ENCODE peak calls at places on chromosomes 1 and 21, in five cellular contexts. U, H, A, D and Z are unnamed samples.

GRCh38 chr1:154819628-154820590 is 50.2 kb downstream of the KCNN3 start:
- DNase-seq in U (no peak), H (peak), A (peak), D (peak), Z (no peak)

GRCh38 chr1:43933386-43934278 is at the start of gene ARTN:
- DNase-seq in U (no peak), H (no peak), A (no peak), D (peak), Z (no peak)

GRCh38 chr1:54483875-54484437 is 64.1 kb upstream of the ACOT11 start:
- DNase-seq in U (no peak), H (no peak), A (no peak), D (no peak), Z (no peak)

GRCh38 chr1:32761253-32761877 is 55.8 kb downstream of the YARS1 start:
- DNase-seq in U (peak), H (peak), A (peak), D (no peak), Z (peak)

GRCh38 chr1:206725053-206725963 is 40.6 kb downstream of the MAPKAPK2 start:
- DNase-seq in U (no peak), H (peak), A (peak), D (peak), Z (no peak)

GRCh38 chr1:201732351-201732750 is 96.6 kb upstream of the IPO9 start:
- DNase-seq in U (no peak), H (peak), A (peak), D (peak), Z (no peak)

GRCh38 chr1:203057831-203058673 is 27.8 kb downstream of the MYOG start:
- DNase-seq in U (no peak), H (peak), A (no peak), D (no peak), Z (peak)

GRCh38 chr1:169105434-169106094 is 926 bp upstream of the ATP1B1 start:
- DNase-seq in U (no peak), H (no peak), A (no peak), D (peak), Z (no peak)

GRCh38 chr1:100188617-100189016 is 10.6 kb upstream of the LRRC39 start:
- DNase-seq in U (no peak), H (peak), A (peak), D (no peak), Z (peak)

GRCh38 chr21:41589131-41589530 is 81.2 kb upstream of the TMPRSS2 start:
- DNase-seq in U (no peak), H (no peak), A (no peak), D (no peak), Z (no peak)

GRCh38 chr1:239732770-239733169 is 346.4 kb downstream of the CHRM3 start:
- DNase-seq in U (no peak), H (no peak), A (no peak), D (no peak), Z (no peak)

GRCh38 chr1:5906966-5907365 is 85.3 kb downstream of the NPHP4 start:
- DNase-seq in U (no peak), H (no peak), A (no peak), D (no peak), Z (no peak)

GRCh38 chr1:6009120-6010040 is 17.2 kb upstream of the NPHP4 start:
- DNase-seq in U (no peak), H (no peak), A (no peak), D (no peak), Z (no peak)

GRCh38 chr1:182507685-182508084 is 57.7 kb downstream of the RGSL1 start:
- DNase-seq in U (no peak), H (peak), A (peak), D (peak), Z (no peak)

GRCh38 chr1:14774988-14775387 is 176.5 kb downstream of the KAZN start:
- DNase-seq in U (no peak), H (no peak), A (no peak), D (no peak), Z (no peak)

GRCh38 chr1:31348449-31348848 is 24.4 kb downstream of the FABP3 start:
- DNase-seq in U (no peak), H (no peak), A (no peak), D (no peak), Z (no peak)

GRCh38 chr1:229325401-229325800 is 17.4 kb downstream of the CCSAP start:
- DNase-seq in U (no peak), H (no peak), A (no peak), D (no peak), Z (no peak)

GRCh38 chr1:172885411-172885810 is 165.3 kb downstream of the TNFSF18 start:
- DNase-seq in U (no peak), H (peak), A (no peak), D (no peak), Z (no peak)

GRCh38 chr1:233790662-233791371 is 113.7 kb upstream of the SLC35F3 start:
- DNase-seq in U (peak), H (peak), A (peak), D (peak), Z (peak)

GRCh38 chr1:31815752-31816484 is at the start of gene SPOCD1:
- DNase-seq in U (peak), H (peak), A (peak), D (peak), Z (no peak)

GRCh38 chr1:212667223-212668139 is 32.2 kb downstream of the BATF3 start:
- DNase-seq in U (peak), H (peak), A (peak), D (no peak), Z (peak)

GRCh38 chr1:106755682-106756406 is 300.6 kb upstream of the PRMT6 start:
- DNase-seq in U (no peak), H (peak), A (peak), D (no peak), Z (peak)

GRCh38 chr1:100249155-100249536 is 488 bp downstream of the DBT start:
- DNase-seq in U (no peak), H (no peak), A (peak), D (peak), Z (no peak)

GRCh38 chr1:62286778-62287224 is 32.4 kb downstream of the KANK4 start:
- DNase-seq in U (no peak), H (no peak), A (no peak), D (peak), Z (no peak)

GRCh38 chr1:59146056-59146455 is 150.8 kb upstream of the FGGY start:
- DNase-seq in U (no peak), H (no peak), A (no peak), D (no peak), Z (no peak)

GRCh38 chr1:59143824-59144223 is 153.1 kb upstream of the FGGY start:
- DNase-seq in U (no peak), H (peak), A (peak), D (peak), Z (no peak)

GRCh38 chr1:59144959-59145358 is 151.9 kb upstream of the FGGY start:
- DNase-seq in U (no peak), H (no peak), A (no peak), D (no peak), Z (no peak)

GRCh38 chr1:59149435-59149834 is 147.5 kb upstream of the FGGY start:
- DNase-seq in U (no peak), H (no peak), A (no peak), D (no peak), Z (no peak)

GRCh38 chr1:59146651-59147358 is 150.1 kb upstream of the FGGY start:
- DNase-seq in U (peak), H (peak), A (peak), D (peak), Z (no peak)
- H3K4me3 ChIP-seq in U (peak), H (peak), A (peak), D (peak), Z (peak)

DNA sequence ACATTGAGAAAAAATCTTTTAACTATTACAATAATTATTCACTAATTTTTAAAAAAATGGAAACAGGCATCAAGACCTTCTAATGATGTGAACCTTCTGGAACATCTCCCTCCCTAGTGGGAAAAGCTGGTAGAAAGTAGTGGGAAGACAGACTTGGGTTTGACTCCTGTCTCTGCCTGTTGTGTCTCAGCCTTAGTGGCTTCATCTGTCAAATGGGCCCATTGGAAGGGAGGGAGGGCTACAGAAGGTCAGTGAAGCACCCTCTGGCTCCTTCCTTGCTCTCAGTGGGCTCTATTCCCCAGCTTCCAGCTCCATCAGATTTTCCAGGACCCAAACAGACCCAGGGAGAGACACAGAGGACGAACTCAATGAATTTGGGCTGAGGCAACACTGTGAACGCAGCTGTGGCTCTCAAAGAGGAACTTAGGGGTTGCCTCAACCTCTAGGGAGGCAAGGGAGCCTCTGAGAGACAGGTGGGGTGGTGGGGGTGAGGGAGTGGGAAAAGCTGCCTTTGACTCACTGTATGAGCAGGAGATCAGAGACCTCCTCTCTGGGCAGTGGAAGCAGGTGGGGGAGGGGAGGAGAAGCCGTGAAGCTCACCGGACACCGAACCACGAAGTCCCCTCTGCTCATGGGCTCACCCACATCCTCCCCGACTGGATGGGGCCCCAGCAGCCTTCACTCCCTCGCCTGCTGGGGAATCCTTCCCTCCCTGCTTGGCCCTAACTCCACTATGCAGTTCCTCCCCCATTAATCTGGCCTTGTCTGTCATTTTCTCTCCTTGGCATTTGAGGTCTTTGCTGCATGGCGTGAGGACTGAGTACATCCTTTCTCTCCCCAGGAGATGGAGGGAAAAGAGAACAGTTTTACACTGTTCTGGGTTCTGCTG is 4.5 kb downstream of the CNR2 start:
- DNase-seq in U (no peak), H (no peak), A (no peak), D (no peak), Z (no peak)
- H3K4me3 ChIP-seq in U (no peak), H (no peak), A (no peak), D (no peak), Z (no peak)

DNA sequence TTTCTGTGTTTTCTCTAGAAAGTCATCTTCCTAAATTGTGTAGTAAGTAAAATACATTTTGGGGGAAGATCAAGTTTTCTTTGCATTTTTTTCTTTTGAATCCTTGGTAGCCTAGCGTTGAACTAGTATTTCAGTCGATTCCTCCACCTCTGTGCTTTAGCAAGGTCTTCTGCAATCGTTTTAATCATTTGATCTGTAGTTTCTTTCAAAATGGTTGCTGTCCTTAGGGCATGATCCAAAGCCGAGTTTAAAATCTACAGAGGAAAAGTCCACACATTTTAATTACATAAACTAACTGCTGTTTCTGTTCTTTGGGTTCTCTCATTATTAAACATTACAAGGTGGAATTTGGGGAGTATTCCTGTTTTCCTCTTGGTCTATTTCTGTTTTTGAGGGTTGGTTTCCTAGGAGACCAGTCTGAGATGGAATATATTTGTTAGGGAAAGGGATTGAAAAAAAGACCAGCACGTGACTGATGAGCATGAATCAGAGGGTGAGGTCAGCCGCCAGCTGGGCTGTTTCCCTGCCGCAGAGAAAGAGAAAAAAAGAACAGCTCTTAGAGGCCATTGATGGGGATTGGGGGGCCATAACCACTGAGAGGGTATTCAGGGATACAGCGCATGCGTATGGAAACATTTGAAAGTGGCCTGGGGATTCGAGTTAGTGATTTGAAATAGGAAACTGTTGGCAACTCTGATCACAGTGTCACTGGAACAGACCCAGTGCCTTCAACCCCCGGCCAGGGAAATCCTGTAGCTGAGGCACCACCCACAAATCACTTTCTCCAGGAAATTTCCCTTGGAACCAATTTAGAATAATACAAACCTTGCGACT is 40.6 kb downstream of the AKNAD1 start:
- DNase-seq in U (peak), H (peak), A (peak), D (no peak), Z (peak)
- H3K4me3 ChIP-seq in U (peak), H (peak), A (no peak), D (no peak), Z (peak)

DNA sequence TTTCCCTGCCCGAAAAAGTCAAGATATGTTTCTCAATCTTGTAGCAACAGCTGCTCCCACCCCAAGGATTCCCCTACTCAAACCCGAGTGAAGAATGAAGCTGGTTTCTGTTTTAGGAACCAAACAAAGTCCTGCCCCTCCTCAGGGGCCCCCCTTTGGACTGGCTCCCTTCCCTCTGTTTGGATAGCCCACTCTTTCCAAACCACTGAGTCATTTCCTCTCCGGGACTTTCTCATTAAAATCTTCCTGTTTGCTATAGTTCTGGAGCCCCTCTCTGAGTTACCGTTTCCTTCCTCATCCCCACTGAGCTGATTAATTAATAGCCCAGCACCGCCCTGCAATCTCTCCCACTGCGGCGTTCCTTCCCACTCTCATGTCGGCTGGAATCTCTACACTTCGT is 101.0 kb downstream of the TSEN15 start:
- DNase-seq in U (no peak), H (peak), A (peak), D (no peak), Z (no peak)
- H3K4me3 ChIP-seq in U (peak), H (peak), A (peak), D (no peak), Z (peak)